ENCODE peak calls at places on chromosome 3, in four cellular contexts. Q is H1, L is IMR-90, O is mesendoderm. A is an unnamed sample.

GRCh38 chr3:147854542-147854941 is 445.4 kb downstream of the ZIC1 start:
- DNase-seq in L (no peak), O (no peak), Q (no peak), A (no peak)

GRCh38 chr3:187044871-187045552 is 94.3 kb downstream of the RPL39L start:
- DNase-seq in Q (no peak), O (no peak), L (no peak), A (no peak)

GRCh38 chr3:30169459-30169858 is 436.9 kb upstream of the TGFBR2 start:
- DNase-seq in L (no peak), O (no peak), Q (no peak), A (no peak)

GRCh38 chr3:39180546-39181346 is 11.6 kb downstream of the XIRP1 start:
- DNase-seq in O (peak; percentile 96), Q (peak; percentile 62), L (peak; percentile 54), A (peak; percentile 94)

GRCh38 chr3:195859061-195859845 is 47.5 kb upstream of the MUC4 start:
- DNase-seq in O (peak; percentile 80), Q (peak; percentile 54), L (peak; percentile 44), A (peak; percentile 80)

GRCh38 chr3:40971191-40972168 is 227.8 kb upstream of the CTNNB1 start:
- DNase-seq in O (peak; percentile 38), L (peak; percentile 86), Q (no peak), A (no peak)

GRCh38 chr3:129592362-129593150 is 13.9 kb downstream of the PLXND1 start:
- DNase-seq in O (peak; percentile 85), Q (no peak), L (no peak), A (peak; percentile 68)

GRCh38 chr3:59084598-59084997 is 34.8 kb upstream of the CFAP20DC start:
- DNase-seq in O (no peak), Q (no peak), L (no peak), A (no peak)

GRCh38 chr3:64195786-64196185 is 29.5 kb downstream of the PRICKLE2 start:
- DNase-seq in O (no peak), Q (no peak), L (no peak), A (no peak)

GRCh38 chr3:136671921-136672320 is 80.3 kb downstream of the STAG1 start:
- DNase-seq in Q (no peak), O (no peak), L (peak; percentile 79), A (no peak)

GRCh38 chr3:15708882-15709677 is 88.7 kb downstream of the ANKRD28 start:
- DNase-seq in Q (no peak), O (no peak), L (peak; percentile 78), A (no peak)

GRCh38 chr3:10315101-10315500 is 5.8 kb downstream of the SEC13 start:
- DNase-seq in L (no peak), Q (no peak), O (no peak), A (no peak)

GRCh38 chr3:10311710-10312109 is 9.2 kb downstream of the SEC13 start:
- DNase-seq in L (no peak), O (no peak), Q (no peak), A (no peak)

GRCh38 chr3:10310578-10310977 is 10.3 kb downstream of the SEC13 start:
- DNase-seq in L (peak; percentile 75), Q (no peak), O (no peak), A (no peak)

GRCh38 chr3:10312391-10312790 is 8.5 kb downstream of the SEC13 start:
- DNase-seq in L (no peak), Q (no peak), O (no peak), A (no peak)

GRCh38 chr3:10312866-10313265 is 8.0 kb downstream of the SEC13 start:
- DNase-seq in O (no peak), L (no peak), Q (no peak), A (no peak)
- H4K5ac ChIP-seq in O (no peak overlapping the region), L (no peak overlapping the region), Q (no peak overlapping the region), A (no peak overlapping the region)

DNA sequence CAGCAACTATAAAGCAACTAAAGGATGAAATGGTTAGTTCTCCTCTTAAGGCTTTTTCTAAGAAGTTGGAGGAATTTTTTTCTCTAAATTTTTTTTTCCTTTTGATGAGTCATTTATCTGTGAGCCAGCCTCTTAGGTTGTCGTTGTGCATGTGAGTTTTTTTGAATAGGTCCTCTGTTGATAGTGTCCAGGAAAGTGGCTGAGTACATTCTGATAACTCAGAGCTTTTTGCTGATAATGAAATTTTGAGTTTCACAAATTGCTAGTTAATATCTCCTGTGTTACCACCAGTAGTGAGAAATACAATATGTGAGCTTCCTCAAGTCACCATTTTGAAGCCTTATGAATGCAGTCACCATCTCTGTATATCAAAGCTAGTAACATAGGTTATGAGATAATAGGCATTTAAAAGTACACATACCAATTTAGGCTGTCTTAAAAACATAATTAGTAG is 7.1 kb upstream of the LXN start:
- DNase-seq in L (peak; percentile 63), O (no peak), Q (no peak), A (no peak)
- H4K5ac ChIP-seq in L (no peak overlapping the region), O (no peak overlapping the region), Q (no peak overlapping the region), A (no peak overlapping the region)

DNA sequence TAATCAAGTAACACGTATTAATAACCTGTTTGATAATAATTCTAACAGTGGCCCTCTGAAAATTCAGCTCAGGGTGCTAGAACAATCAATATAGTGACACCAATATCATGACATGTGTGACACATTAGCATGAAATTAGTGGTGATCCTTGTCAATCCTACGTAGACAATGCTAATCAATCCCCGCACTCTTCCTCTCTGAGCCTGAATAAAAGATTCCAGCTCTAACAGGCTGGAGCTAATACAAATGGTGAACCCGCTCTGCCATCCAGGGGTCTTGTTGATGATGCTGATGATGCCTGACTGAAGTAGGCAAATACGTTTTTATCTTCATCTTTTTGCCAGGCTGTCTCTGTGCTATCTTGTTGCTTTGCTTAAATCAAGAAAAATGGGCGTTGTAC is 462.5 kb downstream of the MAGI1 start:
- DNase-seq in Q (no peak), O (no peak), L (no peak), A (no peak)
- H4K5ac ChIP-seq in Q (no peak overlapping the region), O (no peak overlapping the region), L (peak overlapping the region; percentile 79), A (no peak overlapping the region)

GRCh38 chr3:11605398-11605797 is 38.3 kb downstream of the VGLL4 start:
- DNase-seq in Q (no peak), L (no peak), O (no peak), A (no peak)
- H4K5ac ChIP-seq in Q (no peak overlapping the region), L (peak overlapping the region; percentile 10), O (no peak overlapping the region), A (no peak overlapping the region)

DNA sequence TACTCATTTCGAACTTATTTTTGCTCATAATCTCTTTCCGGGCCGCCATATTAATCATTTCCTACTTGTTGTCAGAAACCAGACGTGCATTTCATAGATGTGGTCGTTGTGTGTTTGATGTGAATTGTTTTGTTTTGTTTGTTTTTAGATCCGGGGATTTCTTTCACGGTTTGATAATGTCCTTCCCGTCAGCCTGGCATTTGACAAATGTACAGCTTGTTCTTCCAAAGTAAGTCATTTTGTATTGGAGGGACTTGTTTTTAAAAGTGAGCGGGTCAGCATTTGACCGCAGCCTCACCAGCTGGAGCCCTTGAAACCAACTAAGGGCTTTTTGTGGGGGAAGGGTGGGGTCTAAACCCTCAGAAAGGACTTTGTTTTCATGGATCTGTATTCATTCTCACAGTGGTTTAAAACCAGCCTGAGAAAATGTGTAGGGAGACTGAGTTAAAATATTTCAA is 107.7 kb downstream of the ATG7 start:
- DNase-seq in L (no peak), Q (no peak), O (no peak), A (no peak)
- H4K5ac ChIP-seq in L (peak overlapping the region; percentile 65), Q (no peak overlapping the region), O (no peak overlapping the region), A (no peak overlapping the region)

GRCh38 chr3:4396006-4396405 is 71.1 kb downstream of the SUMF1 start:
- DNase-seq in L (no peak), Q (no peak), O (no peak), A (no peak)
- H4K5ac ChIP-seq in L (no peak overlapping the region), Q (no peak overlapping the region), O (no peak overlapping the region), A (no peak overlapping the region)